ENCODE peak calls at places on chromosomes 6 and 20, in five cellular contexts. D, A, G, V and W are unnamed samples.

GRCh38 chr6:82906951-82907350 is 158.7 kb downstream of the UBE3D start:
- DNase-seq in G (no peak), D (peak; percentile 70), A (peak; percentile 31), V (no peak), W (no peak)

GRCh38 chr6:109799664-109800063 is 108.6 kb downstream of the FIG4 start:
- DNase-seq in V (no peak), A (no peak), D (no peak), G (no peak), W (no peak)

GRCh38 chr6:85390105-85390728 is 59.7 kb upstream of the NT5E start:
- DNase-seq in G (no peak), V (no peak), D (peak; percentile 53), A (no peak), W (no peak)

GRCh38 chr6:6556162-6556737 is 32.3 kb upstream of the LY86 start:
- DNase-seq in D (peak; percentile 59), V (no peak), G (no peak), A (no peak), W (peak; percentile 22)

GRCh38 chr6:2732503-2733089 is 18.1 kb downstream of the MYLK4 start:
- DNase-seq in V (no peak), D (no peak), A (no peak), G (no peak), W (no peak)

GRCh38 chr6:162343196-162343901 is 384.2 kb downstream of the PRKN start:
- DNase-seq in V (no peak), G (no peak), A (no peak), D (peak; percentile 8), W (no peak)

GRCh38 chr20:39716796-39717341 is 754.7 kb downstream of the DHX35 start:
- DNase-seq in G (no peak), V (no peak), D (peak; percentile 53), A (peak; percentile 21), W (no peak)

GRCh38 chr20:41462372-41463161 is 95.9 kb upstream of the EMILIN3 start:
- DNase-seq in A (no peak), D (no peak), V (no peak), G (no peak), W (no peak)

GRCh38 chr20:35010405-35011192 is 54.9 kb downstream of the MYH7B start:
- DNase-seq in A (no peak), V (no peak), G (no peak), D (no peak), W (no peak)

GRCh38 chr6:16964553-16965499 is 137.0 kb upstream of the STMND1 start:
- DNase-seq in D (peak; percentile 83), G (no peak), A (no peak), V (peak; percentile 54), W (peak; percentile 66)

GRCh38 chr6:28757429-28758045 is 166.2 kb downstream of the TRIM27 start:
- DNase-seq in D (no peak), G (no peak), V (no peak), A (no peak), W (no peak)

GRCh38 chr6:112429226-112429625 is 82.1 kb downstream of the RFPL4B start:
- DNase-seq in G (no peak), A (peak; percentile 15), D (peak; percentile 19), V (no peak), W (no peak)

GRCh38 chr6:90266845-90267621 is 29.6 kb downstream of the BACH2 start:
- DNase-seq in D (no peak), V (no peak), G (no peak), A (no peak), W (no peak)

GRCh38 chr6:147947521-147947920 is 395.1 kb upstream of the SASH1 start:
- DNase-seq in V (no peak), D (peak; percentile 9), G (no peak), A (peak; percentile 14), W (no peak)

GRCh38 chr6:159525445-159526031 is 167.5 kb downstream of the SOD2 start:
- DNase-seq in A (no peak), V (no peak), G (no peak), D (no peak), W (peak; percentile 53)

GRCh38 chr20:59324441-59324840 is 24.0 kb downstream of the EDN3 start:
- DNase-seq in V (no peak), A (no peak), G (no peak), D (no peak), W (no peak)

GRCh38 chr6:124869412-124869811 is 92.8 kb upstream of the RNF217 start:
- DNase-seq in D (peak; percentile 45), A (peak; percentile 68), G (no peak), V (no peak), W (no peak)

GRCh38 chr20:53157443-53158408 is 185.6 kb downstream of the TSHZ2 start:
- DNase-seq in V (no peak), D (peak; percentile 41), A (no peak), G (no peak), W (peak; percentile 56)

GRCh38 chr20:33291830-33292355 is 8.9 kb downstream of the BPIFB1 start:
- DNase-seq in V (peak; percentile 56), D (peak; percentile 36), G (no peak), A (no peak), W (peak; percentile 11)

GRCh38 chr6:125950293-125950692 is 6.3 kb upstream of the HINT3 start:
- DNase-seq in A (peak; percentile 54), V (no peak), G (no peak), D (peak; percentile 86), W (no peak)

GRCh38 chr6:136486357-136486756 is 63.9 kb downstream of the MAP7 start:
- DNase-seq in A (no peak), D (no peak), G (no peak), V (no peak), W (no peak)

GRCh38 chr6:61833176-61833716 is 452.8 kb downstream of the KHDRBS2 start:
- DNase-seq in V (no peak), G (no peak), A (no peak), D (no peak), W (no peak)

GRCh38 chr6:164749126-164749758 is 560.2 kb downstream of the C6orf118 start:
- DNase-seq in D (peak; percentile 60), G (no peak), V (no peak), A (peak; percentile 21), W (no peak)

GRCh38 chr6:41455818-41456217 is 90.4 kb upstream of the FOXP4 start:
- DNase-seq in D (no peak), V (no peak), G (no peak), A (no peak), W (no peak)

GRCh38 chr20:37881601-37882343 is 21.2 kb upstream of the VSTM2L start:
- DNase-seq in A (no peak), V (no peak), G (no peak), D (no peak), W (no peak)